ENCODE peak calls at places on chromosomes 12 and 14, in eight cellular contexts. F, R, G, V, X, T, B and P are unnamed samples.

GRCh38 chr12:21828111-21828775 is 53.7 kb upstream of the KCNJ8 start:
- DNase-seq in F (no peak), R (no peak), G (no peak), V (no peak), X (no peak), T (peak), B (no peak), P (peak)

GRCh38 chr14:60721331-60722162 is 2.6 kb downstream of the SIX4 start:
- DNase-seq in F (peak), R (no peak), G (no peak), V (no peak), X (peak), T (peak), B (peak), P (no peak)

GRCh38 chr12:47636908-47637780 is 68.7 kb downstream of the RPAP3 start:
- DNase-seq in F (no peak), R (no peak), G (no peak), V (peak), X (peak), T (no peak), B (peak), P (no peak)

GRCh38 chr12:62692884-62693283 is 226.3 kb downstream of the MON2 start:
- DNase-seq in F (no peak), R (no peak), G (no peak), V (no peak), X (no peak), T (no peak), B (peak), P (no peak)

GRCh38 chr14:56482306-56482705 is 97.3 kb upstream of the TMEM260 start:
- DNase-seq in F (no peak), R (no peak), G (no peak), V (no peak), X (peak), T (no peak), B (peak), P (no peak)

GRCh38 chr14:99519931-99520421 is 38.8 kb downstream of the CCNK start:
- DNase-seq in F (no peak), R (peak), G (no peak), V (no peak), X (no peak), T (no peak), B (no peak), P (no peak)

GRCh38 chr12:25242981-25243764 is 7.6 kb downstream of the KRAS start:
- DNase-seq in F (no peak), R (no peak), G (no peak), V (no peak), X (no peak), T (no peak), B (no peak), P (no peak)

GRCh38 chr14:77303417-77304156 is 17.1 kb downstream of the POMT2 start:
- DNase-seq in F (no peak), R (no peak), G (peak), V (peak), X (no peak), T (no peak), B (peak), P (peak)

GRCh38 chr12:62802981-62803380 is 132.0 kb downstream of the PPM1H start:
- DNase-seq in F (no peak), R (no peak), G (no peak), V (no peak), X (no peak), T (no peak), B (no peak), P (peak)

GRCh38 chr14:33676135-33676566 is 274.7 kb downstream of the EGLN3 start:
- DNase-seq in F (no peak), R (peak), G (no peak), V (no peak), X (peak), T (no peak), B (peak), P (peak)

GRCh38 chr14:38073641-38074040 is 134.1 kb upstream of the SSTR1 start:
- DNase-seq in F (no peak), R (no peak), G (no peak), V (no peak), X (no peak), T (no peak), B (no peak), P (no peak)

GRCh38 chr12:34598352-34598827 is 576.1 kb downstream of the ALG10 start:
- DNase-seq in F (no peak), R (no peak), G (no peak), V (no peak), X (no peak), T (peak), B (no peak), P (no peak)

GRCh38 chr14:58861546-58861945 is 223.8 kb downstream of the DACT1 start:
- DNase-seq in F (no peak), R (no peak), G (no peak), V (no peak), X (no peak), T (no peak), B (no peak), P (no peak)

GRCh38 chr14:77189479-77189878 is 7.9 kb downstream of the TMEM63C start:
- DNase-seq in F (no peak), R (no peak), G (no peak), V (no peak), X (no peak), T (no peak), B (no peak), P (no peak)

GRCh38 chr14:61765225-61765943 is 3.2 kb downstream of the SNAPC1 start:
- DNase-seq in F (no peak), R (no peak), G (no peak), V (no peak), X (no peak), T (no peak), B (no peak), P (no peak)

GRCh38 chr12:10191865-10192264 is 13.0 kb downstream of the TMEM52B start:
- DNase-seq in F (no peak), R (no peak), G (no peak), V (no peak), X (peak), T (no peak), B (no peak), P (no peak)

GRCh38 chr12:130013771-130014484 is 110.1 kb upstream of the TMEM132D start:
- DNase-seq in F (no peak), R (peak), G (peak), V (peak), X (peak), T (no peak), B (peak), P (peak)

GRCh38 chr12:91332305-91332704 is 149.7 kb upstream of the DCN start:
- DNase-seq in F (no peak), R (no peak), G (no peak), V (no peak), X (no peak), T (no peak), B (no peak), P (no peak)

GRCh38 chr14:53810221-53810620 is 146.4 kb downstream of the BMP4 start:
- DNase-seq in F (no peak), R (no peak), G (no peak), V (no peak), X (peak), T (no peak), B (no peak), P (no peak)

GRCh38 chr14:50342211-50343080 is 30.3 kb downstream of the DMAC2L start:
- DNase-seq in F (peak), R (peak), G (no peak), V (no peak), X (peak), T (no peak), B (peak), P (peak)

GRCh38 chr12:113341535-113341934 is 6.6 kb upstream of the SLC8B1 start:
- DNase-seq in F (no peak), R (no peak), G (no peak), V (no peak), X (no peak), T (no peak), B (no peak), P (no peak)

GRCh38 chr14:28785096-28785952 is 18.7 kb downstream of the FOXG1 start:
- DNase-seq in F (no peak), R (no peak), G (no peak), V (no peak), X (peak), T (no peak), B (no peak), P (no peak)

GRCh38 chr12:5624873-5625272 is 193.0 kb downstream of the NTF3 start:
- DNase-seq in F (no peak), R (no peak), G (no peak), V (no peak), X (no peak), T (no peak), B (no peak), P (no peak)

GRCh38 chr14:30260772-30261607 is 298.0 kb upstream of the G2E3 start:
- DNase-seq in F (no peak), R (no peak), G (no peak), V (no peak), X (peak), T (no peak), B (no peak), P (no peak)

GRCh38 chr14:95815226-95815690 is 61.4 kb upstream of the TUNAR start:
- DNase-seq in F (no peak), R (no peak), G (no peak), V (no peak), X (peak), T (no peak), B (no peak), P (no peak)

GRCh38 chr12:50402270-50403000 is 1.8 kb downstream of the LARP4 start:
- DNase-seq in F (no peak), R (no peak), G (no peak), V (no peak), X (no peak), T (peak), B (no peak), P (no peak)

GRCh38 chr12:109156036-109156435 is 39.6 kb downstream of the ACACB start:
- DNase-seq in F (no peak), R (no peak), G (no peak), V (no peak), X (no peak), T (peak), B (no peak), P (no peak)